ENCODE peak calls at places on chromosomes 3 and 15, in five cellular contexts. U is cardiac muscle cell, H is OCI-LY7, A is epithelial cell of esophagus, R is K562. Q is an unnamed sample.

GRCh38 chr3:20049275-20049674 is 9.0 kb downstream of the KAT2B start:
- DNase-seq in U (no peak), H (peak; percentile 62), A (no peak), R (no peak), Q (no peak)

GRCh38 chr3:105997800-105998526 is 129.2 kb upstream of the CBLB start:
- DNase-seq in U (peak; percentile 97), H (no peak), A (peak; percentile 96), R (no peak), Q (no peak)

GRCh38 chr3:15923640-15924405 is 126.0 kb upstream of the ANKRD28 start:
- DNase-seq in U (no peak), H (no peak), A (peak; percentile 22), R (peak; percentile 42), Q (no peak)

GRCh38 chr3:197317250-197317963 is 19.0 kb upstream of the DLG1 start:
- DNase-seq in U (peak; percentile 93), H (no peak), A (peak; percentile 92), R (no peak), Q (no peak)

GRCh38 chr3:110343376-110343775 is 728.2 kb upstream of the NECTIN3 start:
- DNase-seq in U (peak; percentile 66), H (no peak), A (peak; percentile 88), R (no peak), Q (no peak)

GRCh38 chr3:56812749-56813655 is 11.3 kb upstream of the ARHGEF3 start:
- DNase-seq in U (peak; percentile 58), H (no peak), A (peak; percentile 72), R (no peak), Q (no peak)

GRCh38 chr3:9448643-9449042 is 51.2 kb downstream of the SETD5 start:
- DNase-seq in U (no peak), H (no peak), A (no peak), R (no peak), Q (no peak)

GRCh38 chr3:71962561-71963240 is 177.8 kb upstream of the PROK2 start:
- DNase-seq in U (no peak), H (no peak), A (peak; percentile 69), R (no peak), Q (no peak)

GRCh38 chr3:67386446-67386845 is 268.0 kb downstream of the SUCLG2 start:
- DNase-seq in U (no peak), H (no peak), A (peak; percentile 80), R (no peak), Q (no peak)

GRCh38 chr3:39427506-39427905 is 21.0 kb downstream of the RPSA start:
- DNase-seq in U (no peak), H (no peak), A (no peak), R (no peak), Q (no peak)

GRCh38 chr3:36814776-36815175 is 50.4 kb upstream of the DCLK3 start:
- DNase-seq in U (no peak), H (no peak), A (no peak), R (no peak), Q (no peak)
- TF ChIP-seq CTCF in U (peak; percentile 32), H (peak; percentile 52), A (peak; percentile 21), R (peak; percentile 57), Q (peak; percentile 56)

DNA sequence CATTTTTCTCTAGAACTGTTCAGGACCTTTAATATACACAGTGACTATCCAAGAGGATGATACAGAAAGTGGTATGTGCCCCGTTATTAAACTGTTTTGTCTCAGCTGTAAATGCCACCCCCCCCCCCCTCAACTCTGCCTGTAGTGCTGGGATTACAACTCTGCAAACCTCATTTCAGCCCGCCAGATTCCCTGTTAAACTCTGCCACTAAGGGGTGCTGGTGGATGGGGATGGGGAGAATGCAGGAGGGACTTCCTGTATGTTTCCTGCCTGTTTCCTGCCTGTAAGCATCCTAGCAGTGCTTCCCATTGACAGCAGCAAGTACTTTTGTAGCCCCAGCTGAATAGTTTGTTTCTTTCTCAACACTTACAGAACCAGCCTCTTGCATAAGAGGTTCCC is 301.7 kb upstream of the RORA start:
- DNase-seq in U (peak; percentile 10), H (no peak), A (no peak), R (no peak), Q (no peak)
- TF ChIP-seq CTCF in U (no peak), H (peak; percentile 24), A (no peak), R (no peak), Q (no peak)

DNA sequence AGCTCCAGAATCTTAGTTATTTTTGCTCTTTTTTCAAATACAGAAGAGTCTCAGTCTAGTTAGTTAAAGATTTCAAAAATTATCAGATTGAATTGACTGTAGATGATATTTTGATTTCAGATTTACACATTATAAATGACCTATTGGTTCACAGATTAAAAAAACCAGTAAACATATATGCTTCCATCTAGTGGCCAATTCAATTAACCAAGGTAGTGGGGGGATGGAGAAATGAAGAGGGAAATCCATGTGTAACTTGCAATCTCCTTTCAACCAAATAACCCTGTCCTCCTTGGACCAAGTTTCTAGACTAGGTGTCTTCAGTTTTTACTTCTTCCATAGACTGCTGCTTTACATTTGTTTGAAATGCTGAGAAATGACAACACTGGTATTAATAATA is 789.8 kb downstream of the ROBO1 start:
- DNase-seq in U (peak; percentile 43), H (no peak), A (peak; percentile 46), R (no peak), Q (no peak)
- TF ChIP-seq CTCF in U (peak; percentile 53), H (peak; percentile 36), A (peak; percentile 43), R (no peak), Q (peak; percentile 40)

DNA sequence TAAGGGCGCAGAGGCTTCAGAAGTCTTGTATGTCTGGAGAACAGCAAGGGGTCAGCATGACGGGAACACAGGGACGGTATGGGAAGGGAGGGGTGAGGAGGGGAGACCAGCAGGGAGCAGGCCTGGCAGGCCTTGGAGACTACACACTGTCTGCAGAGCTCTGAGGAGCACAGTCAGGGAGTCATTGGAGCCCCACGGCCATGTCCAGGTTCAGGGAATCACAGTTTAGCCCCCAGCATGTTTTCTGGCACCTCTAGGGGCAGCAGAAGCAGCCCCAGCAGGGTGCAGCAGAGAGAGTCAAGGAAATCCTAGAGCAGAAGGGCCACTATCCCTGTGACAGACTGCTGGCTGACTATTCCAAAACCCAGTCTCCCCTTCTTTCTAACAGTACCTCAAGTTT is 3.2 kb downstream of the LAMP3 start:
- DNase-seq in U (no peak), H (no peak), A (no peak), R (peak; percentile 47), Q (no peak)
- TF ChIP-seq CTCF in U (peak; percentile 9), H (peak; percentile 64), A (no peak), R (peak; percentile 61), Q (no peak)

GRCh38 chr15:99113547-99114271 is 8.8 kb downstream of the SYNM start:
- DNase-seq in U (no peak), H (no peak), A (no peak), R (no peak), Q (no peak)

GRCh38 chr15:99108993-99109392 is 4.1 kb downstream of the SYNM start:
- DNase-seq in U (no peak), H (no peak), A (no peak), R (no peak), Q (no peak)

GRCh38 chr15:99109555-99110021 is 4.7 kb downstream of the SYNM start:
- DNase-seq in U (no peak), H (no peak), A (no peak), R (no peak), Q (no peak)

GRCh38 chr15:99110093-99110492 is 5.2 kb downstream of the SYNM start:
- DNase-seq in U (no peak), H (no peak), A (no peak), R (no peak), Q (no peak)

DNA sequence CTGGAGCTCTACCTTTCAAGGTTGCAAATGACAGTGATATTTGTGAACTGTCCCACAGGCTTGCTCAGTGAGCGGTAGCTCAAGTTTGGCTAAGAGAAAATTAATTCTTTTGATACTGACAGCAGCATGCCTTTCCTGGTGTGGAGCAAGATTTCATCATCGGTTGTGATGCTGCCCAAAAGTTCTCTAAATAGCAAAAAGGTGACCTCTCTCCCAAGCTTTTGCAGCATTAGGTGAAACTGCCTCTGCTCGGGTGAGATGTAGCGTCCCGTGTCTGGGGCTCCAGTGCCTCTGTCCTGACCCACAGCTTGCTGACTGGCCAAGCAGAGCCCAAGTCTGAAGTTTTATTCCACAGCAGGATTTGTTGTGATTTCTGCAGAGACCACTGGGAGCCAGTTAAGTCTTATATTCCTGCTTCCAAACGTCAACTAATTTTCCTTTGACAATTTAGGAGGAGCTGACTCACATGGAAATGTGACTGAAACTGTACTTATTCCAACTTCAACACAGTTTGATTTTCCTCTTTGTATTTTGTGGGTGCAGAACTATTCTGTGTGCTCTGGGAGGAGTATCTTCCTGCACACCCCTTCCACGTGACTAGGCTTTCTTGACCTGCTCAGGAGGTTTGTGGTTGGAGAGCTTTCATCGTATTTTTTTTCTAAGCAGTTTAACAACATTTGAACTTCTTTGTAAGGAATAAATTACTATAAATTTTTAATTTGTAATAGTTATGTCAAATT is 5.9 kb downstream of the SYNM start:
- DNase-seq in U (peak; percentile 24), H (no peak), A (no peak), R (no peak), Q (no peak)
- TF ChIP-seq CTCF in U (no peak), H (no peak), A (no peak), R (no peak), Q (no peak)

GRCh38 chr3:21839181-21839580 is 88.2 kb upstream of the ZNF385D start:
- DNase-seq in U (no peak), H (no peak), A (no peak), R (no peak), Q (no peak)

GRCh38 chr3:21835266-21835665 is 84.3 kb upstream of the ZNF385D start:
- DNase-seq in U (no peak), H (no peak), A (peak; percentile 11), R (no peak), Q (no peak)

DNA sequence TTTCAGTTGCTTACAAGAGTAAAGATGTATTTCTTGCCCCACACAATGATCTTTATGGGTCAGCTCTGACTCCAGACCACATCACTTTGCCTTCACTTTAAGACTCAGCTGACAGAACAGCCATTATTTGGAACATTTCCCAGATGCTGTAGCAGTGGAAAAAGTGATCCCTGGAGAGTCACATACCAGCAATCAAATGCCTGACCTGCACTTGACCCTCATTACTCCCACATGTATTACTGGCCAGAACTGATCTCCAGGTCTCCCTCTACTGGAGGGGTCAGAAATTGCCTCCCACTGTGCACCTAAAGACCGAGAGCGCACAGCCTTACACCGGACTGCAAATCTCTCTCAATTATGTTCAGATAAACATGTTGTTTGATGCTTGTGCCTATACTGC is 88.6 kb upstream of the ZNF385D start:
- DNase-seq in U (peak; percentile 92), H (peak; percentile 0), A (peak; percentile 7), R (peak; percentile 34), Q (no peak)
- TF ChIP-seq CTCF in U (peak; percentile 57), H (peak; percentile 62), A (peak; percentile 20), R (peak; percentile 61), Q (peak; percentile 37)

DNA sequence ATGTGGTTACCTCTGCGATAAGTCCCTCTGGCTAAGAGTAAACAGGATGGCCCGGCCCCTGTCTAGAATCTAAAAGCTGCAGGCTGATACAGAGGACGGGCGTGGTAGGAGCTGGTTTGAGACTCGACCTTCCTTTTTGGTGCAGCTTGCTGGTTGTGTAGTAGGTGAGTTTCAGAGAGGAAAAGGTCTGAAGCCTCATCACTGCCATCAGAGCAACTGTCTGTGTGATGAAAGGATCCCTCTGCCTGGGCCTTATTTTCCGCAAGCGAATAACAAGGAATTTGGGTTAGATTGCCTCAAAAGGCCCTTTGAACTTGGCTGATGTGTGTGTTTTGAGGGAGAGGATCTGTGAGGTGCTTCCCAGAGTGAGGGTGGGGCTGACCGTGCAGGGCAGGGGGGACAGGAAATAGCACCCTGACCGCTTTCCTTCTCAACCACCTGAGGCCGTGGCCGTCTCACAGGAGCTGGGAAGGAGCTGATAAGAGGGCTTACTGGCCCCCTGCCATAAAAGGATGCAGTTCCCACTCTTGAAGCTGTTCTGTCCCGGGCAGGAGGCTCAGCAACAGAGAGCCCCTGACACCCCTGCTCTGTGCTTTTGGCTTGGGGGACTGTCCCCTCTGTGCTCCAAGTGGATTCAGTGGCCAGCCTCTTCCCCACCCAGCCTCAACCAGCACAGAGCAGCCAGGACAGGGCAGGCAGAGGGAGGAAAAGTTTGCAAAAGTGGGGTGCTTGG is 45.6 kb upstream of the TFRC start:
- DNase-seq in U (peak; percentile 9), H (no peak), A (peak; percentile 26), R (peak; percentile 90), Q (no peak)
- TF ChIP-seq CTCF in U (no peak), H (no peak), A (no peak), R (peak; percentile 15), Q (no peak)